ENCODE peak calls at places on chromosomes 6 and 20, in nine cellular contexts. R, U, N, H, P, O, Z, D and E are unnamed samples.

GRCh38 chr6:128422200-128422599 is 98.2 kb downstream of the PTPRK start:
- DNase-seq in R (no peak), U (no peak), N (no peak), H (no peak), P (no peak), O (no peak), Z (no peak), D (no peak), E (no peak)

GRCh38 chr6:118370722-118371121 is 177.4 kb upstream of the PLN start:
- DNase-seq in R (no peak), U (no peak), N (no peak), H (peak), P (no peak), O (no peak), Z (no peak), D (no peak), E (peak)

GRCh38 chr6:106973841-106974336 is 640 bp downstream of the CD24 start:
- DNase-seq in R (no peak), U (no peak), N (no peak), H (no peak), P (no peak), O (no peak), Z (no peak), D (no peak), E (no peak)

GRCh38 chr6:63636516-63636968 is 940 bp downstream of the PHF3 start:
- DNase-seq in R (peak), U (peak), N (peak), H (peak), P (no peak), O (no peak), Z (peak), D (no peak), E (peak)

GRCh38 chr6:111552241-111552744 is 53.4 kb downstream of the TRAF3IP2 start:
- DNase-seq in R (peak), U (peak), N (peak), H (peak), P (no peak), O (peak), Z (peak), D (peak), E (peak)

GRCh38 chr20:54123587-54124180 is 50.1 kb downstream of the CYP24A1 start:
- DNase-seq in R (no peak), U (no peak), N (no peak), H (no peak), P (peak), O (peak), Z (no peak), D (peak), E (peak)

GRCh38 chr6:15148356-15149058 is 97.4 kb upstream of the JARID2 start:
- DNase-seq in R (no peak), U (no peak), N (no peak), H (no peak), P (peak), O (no peak), Z (no peak), D (peak), E (peak)

GRCh38 chr6:138555294-138555988 is 56.1 kb upstream of the NHSL1 start:
- DNase-seq in R (no peak), U (no peak), N (no peak), H (no peak), P (no peak), O (no peak), Z (no peak), D (no peak), E (peak)

GRCh38 chr6:41527721-41528408 is 18.3 kb upstream of the FOXP4 start:
- DNase-seq in R (no peak), U (no peak), N (no peak), H (no peak), P (no peak), O (no peak), Z (no peak), D (no peak), E (peak)

GRCh38 chr20:56380375-56380774 is 11.6 kb downstream of the AURKA start:
- DNase-seq in R (no peak), U (no peak), N (no peak), H (no peak), P (no peak), O (no peak), Z (no peak), D (no peak), E (peak)

GRCh38 chr6:49269190-49269589 is 193.9 kb downstream of the MMUT start:
- DNase-seq in R (no peak), U (no peak), N (no peak), H (no peak), P (peak), O (no peak), Z (no peak), D (peak), E (no peak)

GRCh38 chr20:52684176-52684575 is 288.0 kb upstream of the TSHZ2 start:
- DNase-seq in R (no peak), U (no peak), N (no peak), H (no peak), P (no peak), O (no peak), Z (no peak), D (no peak), E (no peak)

GRCh38 chr6:40551966-40552365 is 35.2 kb downstream of the LRFN2 start:
- DNase-seq in R (no peak), U (no peak), N (no peak), H (no peak), P (no peak), O (no peak), Z (no peak), D (no peak), E (no peak)

GRCh38 chr6:93784794-93785757 is 365.7 kb upstream of the EPHA7 start:
- DNase-seq in R (peak), U (no peak), N (no peak), H (no peak), P (no peak), O (peak), Z (no peak), D (peak), E (peak)

GRCh38 chr20:58361549-58361948 is 27.5 kb upstream of the VAPB start:
- DNase-seq in R (no peak), U (no peak), N (peak), H (no peak), P (no peak), O (no peak), Z (no peak), D (peak), E (peak)

GRCh38 chr6:112929661-112930060 is 582.5 kb downstream of the RFPL4B start:
- DNase-seq in R (no peak), U (no peak), N (no peak), H (no peak), P (no peak), O (no peak), Z (no peak), D (no peak), E (no peak)

GRCh38 chr20:36544134-36545018 is 3.1 kb downstream of the MYL9 start:
- DNase-seq in R (no peak), U (peak), N (no peak), H (peak), P (no peak), O (no peak), Z (no peak), D (peak), E (peak)

GRCh38 chr6:53496797-53497196 is 48.1 kb downstream of the GCLC start:
- DNase-seq in R (no peak), U (no peak), N (no peak), H (no peak), P (peak), O (peak), Z (no peak), D (peak), E (peak)

GRCh38 chr6:113909224-113909856 is 52.2 kb downstream of the MARCKS start:
- DNase-seq in R (peak), U (no peak), N (no peak), H (no peak), P (no peak), O (no peak), Z (no peak), D (peak), E (peak)

GRCh38 chr20:54355631-54356280 is 119.6 kb upstream of the DOK5 start:
- DNase-seq in R (no peak), U (no peak), N (no peak), H (no peak), P (no peak), O (no peak), Z (no peak), D (peak), E (no peak)

GRCh38 chr20:38023181-38024085 is 9.8 kb downstream of the TTI1 start:
- DNase-seq in R (no peak), U (no peak), N (no peak), H (no peak), P (no peak), O (no peak), Z (no peak), D (peak), E (peak)

GRCh38 chr6:15522427-15522826 is 140.4 kb downstream of the DTNBP1 start:
- DNase-seq in R (no peak), U (no peak), N (no peak), H (no peak), P (no peak), O (no peak), Z (no peak), D (no peak), E (no peak)

GRCh38 chr6:158744986-158745430 is 74.2 kb downstream of the EZR start:
- DNase-seq in R (no peak), U (no peak), N (no peak), H (no peak), P (no peak), O (peak), Z (no peak), D (no peak), E (no peak)

GRCh38 chr6:31621320-31621939 is 915 bp downstream of the PRRC2A start:
- DNase-seq in R (no peak), U (no peak), N (no peak), H (no peak), P (no peak), O (no peak), Z (no peak), D (no peak), E (no peak)

GRCh38 chr6:101626264-101626663 is 232.8 kb downstream of the GRIK2 start:
- DNase-seq in R (no peak), U (no peak), N (no peak), H (no peak), P (no peak), O (no peak), Z (no peak), D (no peak), E (no peak)

GRCh38 chr6:52423971-52424381 is 3.8 kb downstream of the EFHC1 start:
- DNase-seq in R (peak), U (no peak), N (peak), H (no peak), P (no peak), O (peak), Z (no peak), D (peak), E (peak)

GRCh38 chr6:52872031-52872430 is 31.4 kb upstream of the GSTA5 start:
- DNase-seq in R (no peak), U (no peak), N (no peak), H (no peak), P (no peak), O (no peak), Z (no peak), D (no peak), E (no peak)

GRCh38 chr6:169097336-169098052 is 156.2 kb downstream of the THBS2 start:
- DNase-seq in R (peak), U (no peak), N (no peak), H (no peak), P (no peak), O (peak), Z (no peak), D (peak), E (peak)

GRCh38 chr6:37868447-37868825 is 48.9 kb downstream of the ZFAND3 start:
- DNase-seq in R (no peak), U (no peak), N (no peak), H (no peak), P (no peak), O (peak), Z (no peak), D (no peak), E (peak)

GRCh38 chr6:1242021-1242420 is 69.9 kb upstream of the FOXQ1 start:
- DNase-seq in R (no peak), U (no peak), N (no peak), H (no peak), P (no peak), O (no peak), Z (no peak), D (no peak), E (no peak)

GRCh38 chr6:111626446-111626845 is 20.8 kb upstream of the TRAF3IP2 start:
- DNase-seq in R (no peak), U (no peak), N (no peak), H (no peak), P (no peak), O (no peak), Z (peak), D (no peak), E (no peak)

GRCh38 chr6:144585217-144585814 is 300.2 kb downstream of the UTRN start:
- DNase-seq in R (no peak), U (no peak), N (no peak), H (no peak), P (no peak), O (no peak), Z (no peak), D (peak), E (peak)

GRCh38 chr20:48460681-48461080 is 367.1 kb downstream of the PREX1 start:
- DNase-seq in R (no peak), U (no peak), N (no peak), H (no peak), P (no peak), O (no peak), Z (no peak), D (no peak), E (no peak)

GRCh38 chr20:48463096-48463710 is 364.6 kb downstream of the PREX1 start:
- DNase-seq in R (no peak), U (no peak), N (no peak), H (no peak), P (no peak), O (no peak), Z (no peak), D (no peak), E (no peak)

GRCh38 chr20:48459729-48460395 is 367.9 kb downstream of the PREX1 start:
- DNase-seq in R (no peak), U (no peak), N (no peak), H (no peak), P (no peak), O (no peak), Z (no peak), D (no peak), E (no peak)

GRCh38 chr20:48458601-48459385 is 369.0 kb downstream of the PREX1 start:
- DNase-seq in R (no peak), U (no peak), N (no peak), H (no peak), P (no peak), O (no peak), Z (no peak), D (no peak), E (no peak)

GRCh38 chr20:48461351-48461750 is 366.4 kb downstream of the PREX1 start:
- DNase-seq in R (no peak), U (no peak), N (no peak), H (no peak), P (no peak), O (no peak), Z (no peak), D (no peak), E (no peak)
- H3K4me3 ChIP-seq in R (no peak), U (no peak), N (no peak), H (no peak), P (no peak), O (no peak), Z (no peak), D (no peak), E (no peak)

DNA sequence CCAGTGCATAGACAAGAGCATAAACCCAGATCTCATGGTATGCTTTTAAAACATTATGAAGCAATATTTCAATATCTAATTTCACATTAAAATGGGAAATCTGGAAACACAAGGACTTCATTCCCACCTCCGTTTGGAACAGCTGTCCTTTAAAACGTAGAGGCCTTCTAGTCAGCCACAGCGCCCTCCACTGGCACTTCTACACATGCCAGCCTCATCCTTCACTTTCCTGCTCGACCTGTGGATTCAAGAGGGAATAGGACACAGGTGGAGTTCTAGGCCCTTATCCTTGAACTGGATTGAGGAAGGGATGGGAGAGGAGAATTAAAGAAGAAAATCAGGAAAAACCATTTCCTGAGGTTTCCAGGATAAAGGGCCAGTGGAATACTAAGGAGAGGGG is 85.6 kb downstream of the LYRM4 start:
- DNase-seq in R (no peak), U (no peak), N (no peak), H (no peak), P (no peak), O (no peak), Z (no peak), D (no peak), E (no peak)
- TF ChIP-seq CTCF in R (no peak), U (peak), N (no peak), H (no peak), P (peak), O (peak), Z (no peak), D (peak), E (peak)

GRCh38 chr6:44542401-44543116 is 155.1 kb downstream of the CDC5L start:
- DNase-seq in R (no peak), U (no peak), N (no peak), H (no peak), P (no peak), O (no peak), Z (no peak), D (no peak), E (no peak)
- H3K4me3 ChIP-seq in R (no peak), U (no peak), N (no peak), H (no peak), P (no peak), O (no peak), Z (no peak), D (peak), E (peak)

GRCh38 chr20:51402201-51402600 is 140.3 kb downstream of the NFATC2 start:
- DNase-seq in R (no peak), U (no peak), N (no peak), H (no peak), P (no peak), O (no peak), Z (no peak), D (no peak), E (no peak)

GRCh38 chr20:51404297-51405060 is 138.0 kb downstream of the NFATC2 start:
- DNase-seq in R (no peak), U (no peak), N (no peak), H (no peak), P (no peak), O (no peak), Z (no peak), D (no peak), E (peak)

GRCh38 chr20:51400051-51400926 is 142.2 kb downstream of the NFATC2 start:
- DNase-seq in R (no peak), U (no peak), N (no peak), H (no peak), P (no peak), O (no peak), Z (no peak), D (no peak), E (no peak)

GRCh38 chr20:51399138-51399890 is 143.2 kb downstream of the NFATC2 start:
- DNase-seq in R (no peak), U (no peak), N (no peak), H (no peak), P (no peak), O (no peak), Z (no peak), D (no peak), E (no peak)

DNA sequence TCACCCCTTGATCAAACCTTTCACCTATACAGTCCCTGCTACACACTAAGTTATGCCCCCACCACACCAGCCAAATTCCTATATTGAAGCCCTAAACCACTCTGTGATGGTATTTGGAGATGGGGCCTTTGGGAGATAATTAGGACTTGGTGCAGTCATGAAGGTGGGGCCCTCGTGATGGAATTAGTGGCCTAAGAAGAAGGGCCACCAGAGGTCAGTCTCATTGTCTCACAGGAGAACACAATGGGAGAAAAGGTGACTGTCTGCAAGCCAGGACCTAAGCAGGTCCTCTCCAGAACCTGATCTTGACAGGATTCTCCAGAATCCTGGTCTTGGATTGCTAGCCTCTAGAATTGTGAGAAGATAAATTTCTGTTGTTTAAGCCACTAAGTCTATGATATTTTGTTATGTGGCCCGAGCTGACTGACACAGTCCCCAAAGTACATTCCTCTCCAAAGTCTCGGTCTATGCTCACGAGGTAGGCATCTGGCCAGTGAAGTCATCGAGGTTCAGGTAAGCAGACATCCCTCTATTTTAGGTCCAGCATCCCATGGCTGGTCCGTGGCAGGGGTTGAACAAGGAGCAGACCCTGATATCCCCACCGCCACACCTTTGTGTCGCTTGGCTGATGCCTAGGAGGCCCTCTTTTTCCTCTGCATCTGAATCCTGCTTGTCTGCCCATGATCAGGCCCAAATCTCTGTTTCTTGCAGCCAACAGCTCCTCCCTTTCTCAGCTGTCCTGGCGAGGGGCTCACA is 138.9 kb downstream of the NFATC2 start:
- DNase-seq in R (no peak), U (no peak), N (no peak), H (no peak), P (no peak), O (no peak), Z (no peak), D (no peak), E (no peak)
- TF ChIP-seq CTCF in R (no peak), U (no peak), N (no peak), H (no peak), P (no peak), O (no peak), Z (no peak), D (no peak), E (no peak)

DNA sequence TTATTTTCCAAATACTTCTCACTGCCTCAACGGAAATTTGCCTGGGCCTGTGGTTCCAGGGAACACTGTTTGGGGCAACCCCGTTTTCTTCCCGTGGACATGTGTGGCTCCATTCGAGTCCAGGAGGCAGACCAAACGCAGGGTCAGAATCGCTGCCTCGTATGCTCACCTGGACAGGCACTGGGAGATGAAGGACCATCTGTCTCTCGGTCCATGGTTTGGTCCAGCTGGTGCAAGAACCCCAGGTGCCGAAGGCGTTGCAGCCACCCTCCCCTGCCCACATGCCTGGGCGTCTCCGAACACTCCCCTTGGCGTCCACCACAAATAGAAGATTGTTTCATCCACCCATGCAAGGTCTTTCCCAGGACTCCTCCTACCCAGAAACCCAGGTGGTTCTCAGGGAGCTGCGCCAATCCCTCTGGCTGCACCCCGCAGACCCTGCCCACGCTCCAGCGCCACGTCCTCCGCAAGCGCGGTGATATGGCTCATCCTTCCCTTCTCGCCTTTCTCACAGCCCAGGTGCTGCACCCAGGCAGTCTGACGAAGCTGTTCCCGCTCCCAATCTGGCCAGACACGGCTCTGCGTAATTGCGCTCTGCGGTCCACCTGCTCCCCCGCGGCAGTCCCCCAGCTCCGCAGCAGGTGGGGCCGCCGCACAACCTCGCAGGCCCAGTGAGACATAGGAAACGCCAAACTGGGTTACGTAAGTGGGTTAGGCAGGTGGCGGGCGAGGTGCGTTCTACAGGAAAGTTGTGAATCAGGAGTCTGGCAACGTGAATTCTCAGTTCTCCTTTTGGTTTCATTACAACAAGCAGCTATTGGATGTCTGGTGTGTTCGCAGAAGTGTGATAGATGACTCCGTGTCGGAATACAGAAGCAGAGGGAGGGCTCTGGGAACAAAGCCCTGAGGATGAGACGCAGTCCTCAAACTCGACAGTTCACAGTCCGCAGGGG is 146.2 kb upstream of the ECI2 start:
- DNase-seq in R (no peak), U (peak), N (peak), H (peak), P (peak), O (peak), Z (no peak), D (no peak), E (peak)
- H3K4me3 ChIP-seq in R (peak), U (peak), N (peak), H (peak), P (peak), O (peak), Z (peak), D (peak), E (peak)

GRCh38 chr6:19298422-19298821 is 538.7 kb upstream of the ID4 start:
- DNase-seq in R (no peak), U (no peak), N (no peak), H (no peak), P (no peak), O (no peak), Z (no peak), D (no peak), E (no peak)

GRCh38 chr6:19297880-19298279 is 539.3 kb upstream of the ID4 start:
- DNase-seq in R (no peak), U (no peak), N (no peak), H (no peak), P (no peak), O (no peak), Z (no peak), D (no peak), E (no peak)

GRCh38 chr6:19303381-19303780 is 533.8 kb upstream of the ID4 start:
- DNase-seq in R (no peak), U (no peak), N (no peak), H (no peak), P (no peak), O (no peak), Z (no peak), D (no peak), E (no peak)

GRCh38 chr6:19301980-19302379 is 535.2 kb upstream of the ID4 start:
- DNase-seq in R (no peak), U (no peak), N (no peak), H (no peak), P (no peak), O (no peak), Z (no peak), D (peak), E (peak)
- TF ChIP-seq CTCF in R (no peak), U (no peak), N (no peak), H (no peak), P (no peak), O (no peak), Z (no peak), D (no peak), E (no peak)